ENCODE peak calls at places on chromosome 17, in five cellular contexts. K is CD8-positive, alpha-beta T cell; D is mucosa of descending colon; X is CD4-positive, alpha-beta T cell; J is cardiac fibroblast. Z is an unnamed sample.
A peak's percentile ranks its signal among the peaks of the same experiment; 100 is the strongest.

GRCh38 chr17:40121191-40121885 is 433 bp upstream of the MSL1 start:
- DNase-seq in K (no peak), D (peak; percentile 68), X (no peak), J (peak; percentile 48), Z (no peak)

GRCh38 chr17:61335105-61335844 is 64.4 kb upstream of the TBX2 start:
- DNase-seq in K (no peak), D (no peak), X (no peak), J (peak; percentile 83), Z (no peak)

GRCh38 chr17:35768796-35769195 is 8.1 kb downstream of the C17orf50 start:
- DNase-seq in K (no peak), D (no peak), X (no peak), J (no peak), Z (no peak)

GRCh38 chr17:4507361-4508111 is 8.9 kb downstream of the SPNS2 start:
- DNase-seq in K (no peak), D (no peak), X (no peak), J (no peak), Z (no peak)

GRCh38 chr17:45113424-45113754 is 18.9 kb downstream of the PLCD3 start:
- DNase-seq in K (no peak), D (no peak), X (no peak), J (no peak), Z (no peak)

GRCh38 chr17:64223283-64223682 is 39.8 kb downstream of the TEX2 start:
- DNase-seq in K (no peak), D (no peak), X (no peak), J (no peak), Z (no peak)

GRCh38 chr17:71417142-71417541 is 703.7 kb upstream of the SOX9 start:
- DNase-seq in K (no peak), D (no peak), X (no peak), J (no peak), Z (no peak)

GRCh38 chr17:13753151-13753550 is 151.4 kb upstream of the HS3ST3A1 start:
- DNase-seq in K (no peak), D (no peak), X (no peak), J (no peak), Z (no peak)

GRCh38 chr17:77363821-77364361 is 223.1 kb downstream of the SEC14L1 start:
- DNase-seq in K (no peak), D (no peak), X (peak; percentile 44), J (peak; percentile 55), Z (no peak)

GRCh38 chr17:18961634-18962493 is 9.9 kb downstream of the SLC5A10 start:
- DNase-seq in K (no peak), D (no peak), X (no peak), J (peak; percentile 75), Z (no peak)

GRCh38 chr17:80513201-80513600 is 31.4 kb upstream of the RPTOR start:
- DNase-seq in K (no peak), D (no peak), X (no peak), J (no peak), Z (no peak)

GRCh38 chr17:16480995-16481394 is 11.0 kb downstream of the LRRC75A start:
- DNase-seq in K (no peak), D (no peak), X (no peak), J (no peak), Z (no peak)

GRCh38 chr17:55642741-55643140 is 79.9 kb downstream of the TMEM100 start:
- DNase-seq in K (no peak), D (no peak), X (no peak), J (no peak), Z (no peak)

GRCh38 chr17:12789075-12789975 is at the start of gene ARHGAP44:
- DNase-seq in K (no peak), D (peak; percentile 76), X (no peak), J (peak; percentile 57), Z (peak; percentile 74)

GRCh38 chr17:58966208-58966607 is 140.5 kb downstream of the TRIM37 start:
- DNase-seq in K (no peak), D (no peak), X (no peak), J (no peak), Z (no peak)

GRCh38 chr17:33240397-33240796 is 52.7 kb downstream of the ASIC2 start:
- DNase-seq in K (no peak), D (no peak), X (no peak), J (no peak), Z (no peak)

GRCh38 chr17:66930933-66931332 is 33.6 kb upstream of the CACNG4 start:
- DNase-seq in K (no peak), D (no peak), X (no peak), J (no peak), Z (no peak)

GRCh38 chr17:57350266-57350665 is 93.9 kb downstream of the MSI2 start:
- DNase-seq in K (no peak), D (no peak), X (no peak), J (no peak), Z (no peak)

GRCh38 chr17:55751720-55752250 is 934 bp downstream of the PCTP start:
- DNase-seq in K (no peak), D (no peak), X (no peak), J (no peak), Z (no peak)

GRCh38 chr17:14169901-14170300 is 66.8 kb downstream of the CDRT15 start:
- DNase-seq in K (no peak), D (no peak), X (no peak), J (no peak), Z (no peak)

GRCh38 chr17:55584055-55584685 is 72.9 kb upstream of the SMIM36 start:
- DNase-seq in K (no peak), D (no peak), X (no peak), J (peak; percentile 31), Z (no peak)

GRCh38 chr17:77882481-77883212 is 75.9 kb upstream of the TNRC6C start:
- DNase-seq in K (peak; percentile 69), D (peak; percentile 84), X (peak; percentile 68), J (peak; percentile 89), Z (no peak)

GRCh38 chr17:37672545-37673078 is 29.4 kb upstream of the DDX52 start:
- DNase-seq in K (no peak), D (no peak), X (no peak), J (no peak), Z (no peak)

GRCh38 chr17:72135546-72136325 is 14.9 kb downstream of the SOX9 start:
- DNase-seq in K (no peak), D (no peak), X (no peak), J (no peak), Z (no peak)

GRCh38 chr17:51860934-51861561 is 297.5 kb downstream of the CA10 start:
- DNase-seq in K (no peak), D (no peak), X (no peak), J (peak; percentile 18), Z (peak; percentile 42)

GRCh38 chr17:48513653-48514482 is 16.9 kb downstream of the HOXB1 start:
- DNase-seq in K (no peak), D (no peak), X (no peak), J (no peak), Z (no peak)

GRCh38 chr17:73028311-73028755 is 64.2 kb downstream of the SLC39A11 start:
- DNase-seq in K (no peak), D (no peak), X (no peak), J (peak; percentile 22), Z (no peak)

GRCh38 chr17:10398352-10398751 is 23.4 kb downstream of the MYH8 start:
- DNase-seq in K (no peak), D (no peak), X (no peak), J (no peak), Z (no peak)
- TF ChIP-seq CTCF in K (no peak), D (no peak), X (no peak), J (no peak), Z (no peak)

GRCh38 chr17:8162232-8162996 is at the start of gene VAMP2:
- DNase-seq in K (peak; percentile 80), D (peak; percentile 90), X (peak; percentile 77), J (peak; percentile 64), Z (peak; percentile 73)
- TF ChIP-seq CTCF in K (no peak), D (no peak), X (no peak), J (no peak), Z (no peak)

DNA sequence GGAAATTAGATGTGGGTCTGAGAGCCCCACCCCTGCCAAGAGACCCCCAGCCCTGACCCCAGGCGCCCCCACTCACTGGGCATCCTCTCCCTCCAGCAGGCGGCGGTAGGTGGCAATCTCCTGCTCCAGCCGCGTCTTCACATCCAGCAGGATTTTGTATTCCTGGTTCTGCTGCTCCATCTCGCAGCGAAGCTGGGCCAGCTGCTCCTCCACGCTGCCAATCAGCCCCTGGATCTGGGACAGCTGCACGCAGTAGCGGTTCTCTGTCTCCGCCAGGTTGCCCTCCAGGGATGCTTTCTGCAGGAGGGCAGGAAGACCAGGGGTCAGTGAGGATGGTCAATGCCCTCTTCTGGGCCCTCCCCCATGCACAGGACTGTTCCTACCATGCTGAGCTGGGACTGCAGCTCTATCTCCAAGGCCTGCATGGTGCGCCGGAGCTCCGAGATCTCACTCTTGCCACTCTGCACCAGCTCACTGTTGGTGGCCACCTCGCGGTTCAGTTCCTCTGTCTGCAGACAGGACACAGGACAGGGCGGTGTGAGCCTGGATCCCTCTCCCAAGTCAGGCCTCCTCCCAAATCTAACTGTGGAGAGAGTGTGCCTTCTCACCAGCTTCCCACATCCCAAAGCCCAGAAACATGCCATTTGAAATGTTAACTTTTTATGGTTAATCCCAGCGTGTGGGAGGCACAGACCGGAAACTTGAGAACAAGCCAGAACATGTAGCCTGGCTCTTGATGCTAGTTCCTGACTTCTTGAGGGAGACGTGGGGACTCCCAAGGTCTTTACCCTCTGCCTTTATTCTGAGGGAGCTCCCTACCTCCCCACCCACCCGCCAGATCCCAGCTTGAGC is 3.6 kb downstream of the KRT17 start:
- DNase-seq in K (no peak), D (no peak), X (no peak), J (peak; percentile 18), Z (no peak)
- TF ChIP-seq CTCF in K (no peak), D (no peak), X (no peak), J (no peak), Z (no peak)

GRCh38 chr17:39014795-39015545 is 47.8 kb upstream of the FBXO47 start:
- DNase-seq in K (no peak), D (no peak), X (no peak), J (peak; percentile 36), Z (no peak)
- TF ChIP-seq CTCF in K (no peak), D (no peak), X (no peak), J (no peak), Z (no peak)

GRCh38 chr17:17886747-17887146 is 50.0 kb upstream of the SREBF1 start:
- DNase-seq in K (no peak), D (no peak), X (no peak), J (no peak), Z (no peak)

GRCh38 chr17:17888371-17888770 is 51.6 kb upstream of the SREBF1 start:
- DNase-seq in K (no peak), D (no peak), X (no peak), J (no peak), Z (no peak)

GRCh38 chr17:17887752-17888304 is 51.0 kb upstream of the SREBF1 start:
- DNase-seq in K (no peak), D (no peak), X (no peak), J (no peak), Z (no peak)

GRCh38 chr17:17889922-17890321 is 53.1 kb upstream of the SREBF1 start:
- DNase-seq in K (no peak), D (no peak), X (no peak), J (no peak), Z (no peak)

GRCh38 chr17:17888821-17889220 is 52.0 kb upstream of the SREBF1 start:
- DNase-seq in K (no peak), D (no peak), X (no peak), J (no peak), Z (no peak)
- TF ChIP-seq CTCF in K (no peak), D (no peak), X (no peak), J (peak; percentile 21), Z (peak; percentile 30)

GRCh38 chr17:75077490-75078096 is 10.2 kb upstream of the SLC16A5 start:
- DNase-seq in K (peak; percentile 39), D (peak; percentile 85), X (peak; percentile 53), J (no peak), Z (no peak)
- TF ChIP-seq CTCF in K (no peak), D (peak; percentile 20), X (no peak), J (no peak), Z (no peak)